ENCODE peak calls at places on chromosomes 13 and 19, in eight cellular contexts. One of them, this sample, is unnamed.

GRCh38 chr13:31588331-31588730 is 151.0 kb upstream of the RXFP2 start:
- DNase-seq in vagina: no peak
- DNase-seq in bronchial epithelial cell: no peak
- DNase-seq in AG04450: no peak
- DNase-seq in fibroblast of villous mesenchyme: no peak
- DNase-seq in neural progenitor cell: no peak
- DNase-seq in astrocyte of the spinal cord: no peak
- DNase-seq in PC-9: no peak
- DNase-seq in this sample: no peak

GRCh38 chr19:12636631-12637030 is 25.9 kb downstream of the ZNF791 start:
- DNase-seq in astrocyte of the spinal cord: no peak
- DNase-seq in bronchial epithelial cell: no peak
- DNase-seq in vagina: no peak
- DNase-seq in AG04450: no peak
- DNase-seq in fibroblast of villous mesenchyme: no peak
- DNase-seq in neural progenitor cell: no peak
- DNase-seq in PC-9: no peak
- DNase-seq in this sample: no peak

GRCh38 chr13:26602783-26603182 is 45.3 kb downstream of the WASF3 start:
- DNase-seq in AG04450: no peak
- DNase-seq in vagina: no peak
- DNase-seq in bronchial epithelial cell: no peak
- DNase-seq in PC-9: no peak
- DNase-seq in astrocyte of the spinal cord: no peak
- DNase-seq in neural progenitor cell: no peak
- DNase-seq in fibroblast of villous mesenchyme: no peak
- DNase-seq in this sample: no peak

GRCh38 chr19:39335168-39335567 is 675 bp downstream of the GMFG start:
- DNase-seq in astrocyte of the spinal cord: no peak
- DNase-seq in vagina: no peak
- DNase-seq in PC-9: no peak
- DNase-seq in neural progenitor cell: no peak
- DNase-seq in fibroblast of villous mesenchyme: no peak
- DNase-seq in bronchial epithelial cell: no peak
- DNase-seq in AG04450: no peak
- DNase-seq in this sample: no peak

GRCh38 chr19:7506385-7507328 is 9.2 kb upstream of the ZNF358 start:
- DNase-seq in neural progenitor cell: peak
- DNase-seq in PC-9: peak
- DNase-seq in vagina: no peak
- DNase-seq in fibroblast of villous mesenchyme: peak
- DNase-seq in astrocyte of the spinal cord: peak
- DNase-seq in bronchial epithelial cell: peak
- DNase-seq in AG04450: no peak
- DNase-seq in this sample: no peak

GRCh38 chr19:2059422-2060201 is 8.6 kb upstream of the MKNK2 start:
- DNase-seq in AG04450: no peak
- DNase-seq in PC-9: peak
- DNase-seq in bronchial epithelial cell: peak
- DNase-seq in fibroblast of villous mesenchyme: peak
- DNase-seq in astrocyte of the spinal cord: peak
- DNase-seq in neural progenitor cell: peak
- DNase-seq in vagina: no peak
- DNase-seq in this sample: no peak

GRCh38 chr13:97302611-97303010 is 80.5 kb downstream of the MBNL2 start:
- DNase-seq in astrocyte of the spinal cord: no peak
- DNase-seq in bronchial epithelial cell: peak
- DNase-seq in vagina: no peak
- DNase-seq in neural progenitor cell: no peak
- DNase-seq in PC-9: no peak
- DNase-seq in AG04450: no peak
- DNase-seq in fibroblast of villous mesenchyme: no peak
- DNase-seq in this sample: no peak

GRCh38 chr19:56993851-56994250 is 125.9 kb upstream of the USP29 start:
- DNase-seq in astrocyte of the spinal cord: no peak
- DNase-seq in vagina: no peak
- DNase-seq in fibroblast of villous mesenchyme: no peak
- DNase-seq in neural progenitor cell: no peak
- DNase-seq in PC-9: no peak
- DNase-seq in AG04450: no peak
- DNase-seq in bronchial epithelial cell: no peak
- DNase-seq in this sample: no peak

GRCh38 chr19:47036233-47036651 is 12.2 kb downstream of the TMEM160 start:
- DNase-seq in PC-9: no peak
- DNase-seq in fibroblast of villous mesenchyme: no peak
- DNase-seq in vagina: no peak
- DNase-seq in AG04450: no peak
- DNase-seq in neural progenitor cell: peak
- DNase-seq in bronchial epithelial cell: peak
- DNase-seq in astrocyte of the spinal cord: no peak
- DNase-seq in this sample: no peak

GRCh38 chr13:30027569-30028455 is 177.4 kb upstream of the UBL3 start:
- DNase-seq in vagina: no peak
- DNase-seq in neural progenitor cell: no peak
- DNase-seq in astrocyte of the spinal cord: peak
- DNase-seq in AG04450: no peak
- DNase-seq in bronchial epithelial cell: no peak
- DNase-seq in fibroblast of villous mesenchyme: no peak
- DNase-seq in PC-9: no peak
- DNase-seq in this sample: no peak

GRCh38 chr19:2176336-2176994 is 12.7 kb downstream of the DOT1L start:
- DNase-seq in astrocyte of the spinal cord: no peak
- DNase-seq in neural progenitor cell: no peak
- DNase-seq in AG04450: no peak
- DNase-seq in PC-9: peak
- DNase-seq in bronchial epithelial cell: peak
- DNase-seq in fibroblast of villous mesenchyme: no peak
- DNase-seq in vagina: no peak
- DNase-seq in this sample: no peak

GRCh38 chr19:16463991-16464575 is 7.7 kb downstream of the EPS15L1 start:
- DNase-seq in fibroblast of villous mesenchyme: peak
- DNase-seq in vagina: no peak
- DNase-seq in AG04450: no peak
- DNase-seq in PC-9: peak
- DNase-seq in neural progenitor cell: no peak
- DNase-seq in astrocyte of the spinal cord: peak
- DNase-seq in bronchial epithelial cell: no peak
- DNase-seq in this sample: no peak

GRCh38 chr13:101751488-101751887 is 299.0 kb downstream of the ITGBL1 start:
- DNase-seq in PC-9: peak
- DNase-seq in neural progenitor cell: no peak
- DNase-seq in vagina: no peak
- DNase-seq in fibroblast of villous mesenchyme: peak
- DNase-seq in astrocyte of the spinal cord: peak
- DNase-seq in bronchial epithelial cell: peak
- DNase-seq in AG04450: peak
- DNase-seq in this sample: peak

GRCh38 chr19:16804176-16804575 is 25.0 kb upstream of the SIN3B start:
- DNase-seq in vagina: no peak
- DNase-seq in bronchial epithelial cell: no peak
- DNase-seq in astrocyte of the spinal cord: no peak
- DNase-seq in AG04450: no peak
- DNase-seq in neural progenitor cell: no peak
- DNase-seq in PC-9: no peak
- DNase-seq in fibroblast of villous mesenchyme: no peak
- DNase-seq in this sample: no peak

GRCh38 chr13:114260818-114261217 is 20.6 kb upstream of the UPF3A start:
- DNase-seq in vagina: no peak
- DNase-seq in astrocyte of the spinal cord: no peak
- DNase-seq in neural progenitor cell: no peak
- DNase-seq in AG04450: no peak
- DNase-seq in PC-9: no peak
- DNase-seq in bronchial epithelial cell: no peak
- DNase-seq in fibroblast of villous mesenchyme: no peak
- DNase-seq in this sample: no peak
- TF ChIP-seq CTCF in vagina: no peak
- TF ChIP-seq CTCF in astrocyte of the spinal cord: no peak
- TF ChIP-seq CTCF in neural progenitor cell: no peak
- TF ChIP-seq CTCF in AG04450: no peak
- TF ChIP-seq CTCF in PC-9: no peak
- TF ChIP-seq CTCF in bronchial epithelial cell: no peak
- TF ChIP-seq CTCF in fibroblast of villous mesenchyme: no peak
- TF ChIP-seq CTCF in this sample: no peak

DNA sequence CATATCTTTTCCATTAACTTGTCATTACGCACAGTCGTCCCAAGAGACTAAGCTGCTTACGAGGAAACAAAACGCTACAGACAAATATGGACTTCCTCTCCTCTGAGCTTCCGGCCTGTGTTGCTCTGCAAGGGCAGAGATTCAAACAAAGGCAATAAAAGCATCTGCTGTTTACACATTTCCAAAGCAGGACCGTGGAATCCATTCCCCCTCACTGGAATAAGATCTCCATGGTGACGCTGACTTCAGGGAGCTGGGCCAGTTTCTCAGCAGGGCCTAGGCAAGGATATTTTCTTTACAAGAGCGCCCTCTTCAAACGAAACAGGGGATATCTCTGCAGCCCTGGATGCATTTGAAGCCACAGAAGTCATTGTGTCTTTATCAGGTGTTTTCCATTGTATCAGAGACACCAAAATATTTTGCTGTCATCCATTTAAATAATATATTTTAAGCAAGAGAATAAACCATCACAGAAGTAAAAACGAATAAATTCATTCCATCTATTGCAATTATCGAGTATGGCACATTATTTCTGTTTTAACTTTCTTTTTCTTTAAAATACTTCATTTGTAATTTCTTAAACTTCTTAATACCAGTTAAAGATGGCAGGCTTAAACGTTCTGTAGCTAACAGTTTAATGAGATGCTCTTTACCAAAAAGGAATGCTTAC is 177.5 kb downstream of the DCLK1 start:
- DNase-seq in bronchial epithelial cell: peak
- DNase-seq in AG04450: peak
- DNase-seq in PC-9: peak
- DNase-seq in vagina: no peak
- DNase-seq in astrocyte of the spinal cord: peak
- DNase-seq in neural progenitor cell: peak
- DNase-seq in fibroblast of villous mesenchyme: peak
- DNase-seq in this sample: peak
- H3K4me3 ChIP-seq in bronchial epithelial cell: no peak
- H3K4me3 ChIP-seq in AG04450: peak
- H3K4me3 ChIP-seq in PC-9: no peak
- H3K4me3 ChIP-seq in vagina: no peak
- H3K4me3 ChIP-seq in astrocyte of the spinal cord: peak
- H3K4me3 ChIP-seq in neural progenitor cell: no peak
- H3K4me3 ChIP-seq in fibroblast of villous mesenchyme: no peak
- H3K4me3 ChIP-seq in this sample: no peak

DNA sequence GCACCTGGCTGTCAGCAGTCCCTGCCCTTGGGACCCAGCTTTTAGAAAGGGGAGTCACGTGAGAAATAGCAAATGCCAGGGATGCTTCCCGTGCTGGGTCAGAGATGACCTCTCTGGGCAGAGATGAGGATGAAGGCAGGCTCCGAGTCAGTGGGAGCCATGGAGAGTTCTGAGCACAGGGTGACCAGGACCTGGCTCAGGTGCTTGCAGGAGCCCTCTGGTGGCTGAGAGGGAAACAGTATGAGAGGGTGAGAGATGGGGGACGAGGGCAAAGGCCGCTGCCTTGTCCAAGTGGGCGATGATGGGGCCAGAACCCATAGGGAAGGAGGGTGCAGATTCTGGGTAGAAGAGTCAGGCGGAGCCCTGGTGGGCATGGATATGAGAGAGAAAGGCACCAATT is 15.8 kb downstream of the TMED1 start:
- DNase-seq in neural progenitor cell: no peak
- DNase-seq in AG04450: no peak
- DNase-seq in PC-9: no peak
- DNase-seq in astrocyte of the spinal cord: no peak
- DNase-seq in fibroblast of villous mesenchyme: no peak
- DNase-seq in bronchial epithelial cell: no peak
- DNase-seq in vagina: no peak
- DNase-seq in this sample: no peak
- TF ChIP-seq CTCF in neural progenitor cell: peak
- TF ChIP-seq CTCF in AG04450: peak
- TF ChIP-seq CTCF in PC-9: peak
- TF ChIP-seq CTCF in astrocyte of the spinal cord: peak
- TF ChIP-seq CTCF in fibroblast of villous mesenchyme: peak
- TF ChIP-seq CTCF in bronchial epithelial cell: no peak
- TF ChIP-seq CTCF in vagina: no peak
- TF ChIP-seq CTCF in this sample: peak

DNA sequence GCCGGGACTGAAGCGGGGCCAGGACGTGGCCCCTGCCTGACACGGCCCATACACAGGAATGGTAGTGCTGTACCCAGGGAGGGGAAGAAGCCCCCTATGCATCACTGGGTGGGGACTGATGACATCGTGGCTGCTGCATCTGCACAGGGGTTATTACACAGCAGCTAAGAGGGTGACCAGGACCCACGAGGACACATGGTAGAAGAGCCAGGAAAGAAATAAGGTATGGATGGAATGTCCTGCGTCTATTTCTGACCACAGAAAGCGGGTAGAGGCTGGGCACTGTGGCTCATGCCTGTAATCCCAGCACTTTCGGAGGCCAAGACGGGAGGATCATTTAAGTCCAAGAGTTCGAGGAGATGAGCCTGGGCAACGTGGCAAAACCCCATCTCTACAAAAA is 24.1 kb downstream of the DCAF15 start:
- DNase-seq in AG04450: no peak
- DNase-seq in fibroblast of villous mesenchyme: no peak
- DNase-seq in astrocyte of the spinal cord: no peak
- DNase-seq in vagina: no peak
- DNase-seq in bronchial epithelial cell: no peak
- DNase-seq in neural progenitor cell: no peak
- DNase-seq in PC-9: no peak
- DNase-seq in this sample: no peak
- H3K4me3 ChIP-seq in AG04450: no peak
- H3K4me3 ChIP-seq in fibroblast of villous mesenchyme: no peak
- H3K4me3 ChIP-seq in astrocyte of the spinal cord: no peak
- H3K4me3 ChIP-seq in vagina: no peak
- H3K4me3 ChIP-seq in bronchial epithelial cell: no peak
- H3K4me3 ChIP-seq in neural progenitor cell: no peak
- H3K4me3 ChIP-seq in PC-9: no peak
- H3K4me3 ChIP-seq in this sample: no peak

GRCh38 chr13:38283346-38283745 is 66.3 kb upstream of the UFM1 start:
- DNase-seq in astrocyte of the spinal cord: no peak
- DNase-seq in AG04450: no peak
- DNase-seq in bronchial epithelial cell: no peak
- DNase-seq in fibroblast of villous mesenchyme: no peak
- DNase-seq in PC-9: no peak
- DNase-seq in neural progenitor cell: no peak
- DNase-seq in vagina: no peak
- DNase-seq in this sample: no peak
- TF ChIP-seq CTCF in astrocyte of the spinal cord: no peak
- TF ChIP-seq CTCF in AG04450: no peak
- TF ChIP-seq CTCF in bronchial epithelial cell: no peak
- TF ChIP-seq CTCF in fibroblast of villous mesenchyme: no peak
- TF ChIP-seq CTCF in PC-9: no peak
- TF ChIP-seq CTCF in neural progenitor cell: no peak
- TF ChIP-seq CTCF in vagina: no peak
- TF ChIP-seq CTCF in this sample: no peak

DNA sequence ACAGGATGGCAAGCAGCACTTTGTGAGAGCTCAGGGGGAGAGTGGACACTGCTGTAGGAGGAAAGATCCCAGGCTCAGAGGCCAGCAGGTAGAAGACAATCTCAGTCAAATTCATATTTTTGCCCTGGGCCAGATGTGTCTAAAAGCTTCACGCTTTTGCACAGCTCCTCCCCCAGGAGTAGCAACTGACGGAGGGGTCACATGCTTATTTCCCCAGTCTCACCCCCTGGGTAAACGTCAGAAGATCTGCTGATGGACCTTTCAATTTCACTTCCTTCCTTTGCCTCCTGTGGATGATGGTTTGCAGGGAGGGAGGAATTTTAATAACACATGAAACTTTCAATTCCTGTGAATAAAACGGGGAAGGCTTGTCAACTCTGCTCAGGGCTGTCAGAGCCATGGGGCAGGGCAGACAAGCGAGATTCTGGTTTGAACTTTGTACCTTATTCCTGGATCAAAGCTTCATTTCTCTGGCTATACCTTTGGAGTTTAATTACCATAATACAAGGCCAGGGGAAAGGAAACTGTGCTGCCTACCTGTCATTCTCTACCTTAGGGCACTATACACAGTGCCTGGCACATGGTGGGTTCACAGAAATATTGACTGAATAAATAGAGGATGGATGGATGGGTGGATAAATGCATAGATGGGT is 41.0 kb downstream of the POU4F1 start:
- DNase-seq in AG04450: no peak
- DNase-seq in vagina: no peak
- DNase-seq in bronchial epithelial cell: no peak
- DNase-seq in fibroblast of villous mesenchyme: no peak
- DNase-seq in PC-9: no peak
- DNase-seq in astrocyte of the spinal cord: no peak
- DNase-seq in neural progenitor cell: no peak
- DNase-seq in this sample: no peak
- H3K4me3 ChIP-seq in AG04450: no peak
- H3K4me3 ChIP-seq in vagina: no peak
- H3K4me3 ChIP-seq in bronchial epithelial cell: no peak
- H3K4me3 ChIP-seq in fibroblast of villous mesenchyme: no peak
- H3K4me3 ChIP-seq in PC-9: no peak
- H3K4me3 ChIP-seq in astrocyte of the spinal cord: no peak
- H3K4me3 ChIP-seq in neural progenitor cell: no peak
- H3K4me3 ChIP-seq in this sample: no peak

This sample was measured in HFF-Myc.